ENCODE peak calls at places on chromosomes 3 and 15, in seven cellular contexts. C, H, Q, E, K, P and R are unnamed samples.

GRCh38 chr15:77107531-77108355 is 36.8 kb upstream of the TSPAN3 start:
- DNase-seq in C (peak), H (peak), Q (peak), E (peak), K (peak), P (no peak), R (peak)

GRCh38 chr3:123843668-123844067 is 40.5 kb downstream of the MYLK start:
- DNase-seq in C (no peak), H (peak), Q (no peak), E (no peak), K (no peak), P (no peak), R (no peak)

GRCh38 chr15:78750566-78750965 is 60.7 kb downstream of the ADAMTS7 start:
- DNase-seq in C (no peak), H (no peak), Q (no peak), E (no peak), K (no peak), P (no peak), R (no peak)

GRCh38 chr3:45148921-45149320 is 2.7 kb upstream of the CDCP1 start:
- DNase-seq in C (no peak), H (no peak), Q (no peak), E (no peak), K (no peak), P (no peak), R (no peak)

GRCh38 chr3:111717601-111718000 is 122.5 kb upstream of the ZBED2 start:
- DNase-seq in C (peak), H (peak), Q (peak), E (peak), K (peak), P (peak), R (peak)

GRCh38 chr3:42394579-42395288 is 15.7 kb downstream of the LYZL4 start:
- DNase-seq in C (no peak), H (no peak), Q (no peak), E (no peak), K (no peak), P (no peak), R (no peak)

GRCh38 chr3:133293397-133294107 is 106.3 kb upstream of the BFSP2 start:
- DNase-seq in C (no peak), H (no peak), Q (no peak), E (no peak), K (no peak), P (no peak), R (no peak)

GRCh38 chr3:122496529-122496928 is 18.2 kb downstream of the KPNA1 start:
- DNase-seq in C (no peak), H (no peak), Q (no peak), E (no peak), K (no peak), P (no peak), R (no peak)

GRCh38 chr3:168248383-168249047 is 152.8 kb upstream of the GOLIM4 start:
- DNase-seq in C (peak), H (peak), Q (no peak), E (no peak), K (no peak), P (no peak), R (no peak)

GRCh38 chr3:138332472-138333073 is 2.9 kb upstream of the NME9 start:
- DNase-seq in C (no peak), H (peak), Q (peak), E (peak), K (no peak), P (no peak), R (no peak)

GRCh38 chr15:23877502-23878412 is 190.7 kb upstream of the NDN start:
- DNase-seq in C (peak), H (no peak), Q (peak), E (no peak), K (no peak), P (no peak), R (peak)

GRCh38 chr3:73623316-73623715 is 1.4 kb downstream of the PDZRN3 start:
- DNase-seq in C (no peak), H (peak), Q (no peak), E (no peak), K (no peak), P (no peak), R (no peak)

GRCh38 chr15:90000175-90000923 is 775 bp upstream of the ZNF710 start:
- DNase-seq in C (peak), H (peak), Q (no peak), E (no peak), K (peak), P (peak), R (peak)

GRCh38 chr3:149808209-149808829 is 4.7 kb upstream of the RNF13 start:
- DNase-seq in C (peak), H (peak), Q (peak), E (peak), K (peak), P (peak), R (peak)

GRCh38 chr15:91407237-91407889 is 307.3 kb downstream of the SV2B start:
- DNase-seq in C (no peak), H (no peak), Q (peak), E (no peak), K (no peak), P (peak), R (no peak)

GRCh38 chr15:40354408-40355171 is 3.4 kb upstream of the DISP2 start:
- DNase-seq in C (peak), H (peak), Q (peak), E (no peak), K (no peak), P (no peak), R (no peak)

GRCh38 chr3:105611304-105612192 is 244.8 kb downstream of the ALCAM start:
- DNase-seq in C (no peak), H (no peak), Q (no peak), E (no peak), K (no peak), P (no peak), R (no peak)

GRCh38 chr3:129016725-129017530 is 15.8 kb downstream of the EFCC1 start:
- DNase-seq in C (no peak), H (no peak), Q (no peak), E (no peak), K (peak), P (peak), R (peak)

GRCh38 chr15:72534522-72534921 is 60.4 kb downstream of the ARIH1 start:
- DNase-seq in C (no peak), H (no peak), Q (no peak), E (peak), K (no peak), P (peak), R (peak)

GRCh38 chr3:154111365-154111764 is 9.8 kb upstream of the ARHGEF26 start:
- DNase-seq in C (no peak), H (no peak), Q (no peak), E (no peak), K (no peak), P (no peak), R (no peak)

GRCh38 chr3:13872451-13872850 is 7.4 kb downstream of the WNT7A start:
- DNase-seq in C (no peak), H (no peak), Q (no peak), E (no peak), K (no peak), P (no peak), R (peak)

GRCh38 chr3:188948658-188949400 is 222.9 kb upstream of the TPRG1 start:
- DNase-seq in C (no peak), H (peak), Q (peak), E (no peak), K (no peak), P (no peak), R (no peak)

GRCh38 chr3:112649478-112649735 is 8.5 kb upstream of the CCDC80 start:
- DNase-seq in C (no peak), H (peak), Q (no peak), E (no peak), K (no peak), P (no peak), R (no peak)

GRCh38 chr15:42591238-42591936 is 16.0 kb downstream of the STARD9 start:
- DNase-seq in C (no peak), H (peak), Q (peak), E (no peak), K (no peak), P (no peak), R (no peak)

GRCh38 chr3:193944161-193944884 is 191.6 kb upstream of the HES1 start:
- DNase-seq in C (no peak), H (no peak), Q (no peak), E (no peak), K (no peak), P (no peak), R (no peak)

GRCh38 chr3:103906304-103906703 is 1460.4 kb upstream of the ALCAM start:
- DNase-seq in C (no peak), H (no peak), Q (no peak), E (no peak), K (no peak), P (no peak), R (no peak)

GRCh38 chr3:48634661-48635221 is 520 bp downstream of the SLC26A6 start:
- DNase-seq in C (peak), H (peak), Q (peak), E (peak), K (peak), P (peak), R (peak)

GRCh38 chr3:189340680-189341460 is 169.1 kb downstream of the TPRG1 start:
- DNase-seq in C (peak), H (no peak), Q (peak), E (no peak), K (no peak), P (no peak), R (no peak)

GRCh38 chr3:136708339-136708985 is 43.7 kb downstream of the STAG1 start:
- DNase-seq in C (no peak), H (peak), Q (no peak), E (no peak), K (no peak), P (no peak), R (no peak)

GRCh38 chr15:66237513-66238235 is 15.9 kb downstream of the MEGF11 start:
- DNase-seq in C (no peak), H (no peak), Q (no peak), E (no peak), K (no peak), P (no peak), R (no peak)

GRCh38 chr15:68379058-68379758 is 52.8 kb downstream of the ITGA11 start:
- DNase-seq in C (no peak), H (no peak), Q (no peak), E (no peak), K (no peak), P (no peak), R (peak)

GRCh38 chr3:105274958-105275357 is 91.8 kb upstream of the ALCAM start:
- DNase-seq in C (no peak), H (peak), Q (no peak), E (no peak), K (no peak), P (no peak), R (no peak)

GRCh38 chr15:74781673-74782595 is at the start of gene CSK:
- DNase-seq in C (peak), H (peak), Q (no peak), E (peak), K (peak), P (peak), R (peak)

GRCh38 chr3:125140817-125141595 is 71.5 kb downstream of the SLC12A8 start:
- DNase-seq in C (no peak), H (no peak), Q (no peak), E (no peak), K (no peak), P (no peak), R (no peak)

GRCh38 chr3:193975072-193975535 is 160.8 kb upstream of the HES1 start:
- DNase-seq in C (peak), H (no peak), Q (no peak), E (no peak), K (no peak), P (no peak), R (no peak)

GRCh38 chr3:535566-536416 is 339.2 kb downstream of the CHL1 start:
- DNase-seq in C (no peak), H (peak), Q (peak), E (no peak), K (no peak), P (no peak), R (no peak)